ENCODE peak calls at places on chromosomes 13 and 19, in four cellular contexts. R is Peyer's patch, A is fibroblast of lung, C is heart right ventricle. D is an unnamed sample.

GRCh38 chr19:30807263-30807662 is 435.1 kb downstream of the ZNF536 start:
- DNase-seq in R (no peak), A (no peak), C (no peak), D (no peak)

GRCh38 chr19:52520013-52520412 is 7.5 kb upstream of the ZNF808 start:
- DNase-seq in R (no peak), A (no peak), C (no peak), D (no peak)

GRCh38 chr13:70080030-70080429 is 27.6 kb upstream of the ATXN8OS start:
- DNase-seq in R (no peak), A (no peak), C (peak; percentile 12), D (no peak)

GRCh38 chr13:28494861-28495585 is at the start of gene FLT1:
- DNase-seq in R (no peak), A (no peak), C (peak; percentile 79), D (no peak)

GRCh38 chr13:97849305-97849704 is 104.2 kb upstream of the IPO5 start:
- DNase-seq in R (no peak), A (peak; percentile 37), C (no peak), D (no peak)

GRCh38 chr13:34816543-34816942 is 125.5 kb upstream of the NBEA start:
- DNase-seq in R (no peak), A (peak; percentile 1), C (no peak), D (no peak)

GRCh38 chr13:41384749-41385503 is 72.4 kb upstream of the RGCC start:
- DNase-seq in R (no peak), A (peak; percentile 36), C (no peak), D (no peak)

GRCh38 chr13:40664100-40665060 is 2.1 kb downstream of the FOXO1 start:
- DNase-seq in R (peak; percentile 84), A (peak; percentile 38), C (peak; percentile 87), D (no peak)

GRCh38 chr13:108508263-108508662 is 121.1 kb upstream of the MYO16 start:
- DNase-seq in R (no peak), A (peak; percentile 47), C (no peak), D (no peak)

GRCh38 chr13:113077953-113078894 is 27.4 kb upstream of the F7 start:
- DNase-seq in R (no peak), A (no peak), C (no peak), D (no peak)

GRCh38 chr13:97434417-97435296 is 688 bp downstream of the RAP2A start:
- DNase-seq in R (peak; percentile 44), A (no peak), C (peak; percentile 40), D (no peak)

GRCh38 chr13:57633950-57634828 is 2.6 kb downstream of the PCDH17 start:
- DNase-seq in R (no peak), A (no peak), C (peak; percentile 20), D (no peak)

GRCh38 chr13:71866173-71867091 is 572 bp downstream of the DACH1 start:
- DNase-seq in R (no peak), A (peak; percentile 14), C (peak; percentile 31), D (no peak)

GRCh38 chr19:38792250-38793111 is 3.5 kb downstream of the LGALS7B start:
- DNase-seq in R (peak; percentile 44), A (peak; percentile 14), C (peak; percentile 67), D (no peak)

GRCh38 chr19:18850560-18851375 is 19.0 kb downstream of the UPF1 start:
- DNase-seq in R (no peak), A (no peak), C (no peak), D (no peak)

GRCh38 chr13:50192272-50192813 is 177.1 kb downstream of the KCNRG start:
- DNase-seq in R (no peak), A (no peak), C (no peak), D (no peak)

GRCh38 chr19:12603714-12604113 is 6.9 kb downstream of the ZNF490 start:
- DNase-seq in R (peak; percentile 39), A (peak; percentile 66), C (no peak), D (no peak)

GRCh38 chr19:39506944-39507714 is 7.8 kb upstream of the SELENOV start:
- DNase-seq in R (no peak), A (peak; percentile 44), C (no peak), D (peak; percentile 68)

GRCh38 chr19:30122431-30122830 is 180.4 kb downstream of the URI1 start:
- DNase-seq in R (no peak), A (no peak), C (no peak), D (no peak)

GRCh38 chr13:43200736-43201135 is 177.3 kb downstream of the DNAJC15 start:
- DNase-seq in R (no peak), A (no peak), C (no peak), D (no peak)

GRCh38 chr13:26628706-26629105 is 71.2 kb downstream of the WASF3 start:
- DNase-seq in R (no peak), A (peak; percentile 42), C (no peak), D (no peak)

GRCh38 chr13:74367193-74367592 is 233.0 kb upstream of the KLF12 start:
- DNase-seq in R (no peak), A (no peak), C (no peak), D (no peak)

DNA sequence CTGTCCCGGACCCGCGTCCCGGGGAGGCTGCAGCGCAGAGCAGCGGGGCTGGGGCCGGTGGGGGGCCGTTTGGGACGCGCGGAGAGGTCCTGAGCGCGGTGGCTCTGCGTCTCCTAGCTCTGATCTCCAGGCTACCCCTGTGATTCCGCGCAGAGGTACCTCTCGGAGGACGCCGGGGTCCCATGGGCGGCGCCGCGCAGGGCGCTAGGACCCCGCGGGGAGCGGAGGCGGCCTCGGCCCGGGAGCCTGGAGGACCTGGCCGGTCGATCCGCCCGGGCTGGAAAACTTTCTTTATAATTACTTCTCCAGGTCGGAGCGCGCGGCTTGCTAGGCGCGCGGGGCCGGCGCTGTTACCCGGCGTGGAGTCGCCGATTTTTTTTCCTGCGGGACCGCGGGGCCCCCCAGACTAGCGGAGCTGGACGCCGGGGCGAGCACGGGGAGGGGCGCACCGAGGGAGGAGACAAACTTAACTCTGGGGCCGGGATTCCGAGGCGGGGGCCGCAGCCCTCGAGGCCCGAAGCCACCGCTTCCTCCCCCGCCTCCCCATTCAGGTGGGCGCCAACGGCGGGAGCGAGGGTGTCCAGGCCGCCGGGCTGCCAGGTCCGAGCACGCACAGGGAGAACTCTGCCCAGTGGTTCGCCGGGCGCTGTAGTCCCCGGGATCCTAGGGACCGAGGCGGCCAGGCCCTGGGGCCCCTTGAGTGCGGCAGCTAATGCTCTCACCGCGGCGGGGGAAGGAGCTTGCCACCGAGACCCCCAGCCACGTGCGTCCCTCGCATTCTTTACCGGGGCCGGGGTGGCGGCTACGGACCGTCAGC is 848 bp upstream of the CEBPA start:
- DNase-seq in R (no peak), A (peak; percentile 52), C (peak; percentile 58), D (no peak)
- H3K4me1 ChIP-seq in R (peaks cover 21% of the 10 kb centered on the region), A (no peaks in the 10 kb centered on the region), C (peaks cover 22% of the 10 kb centered on the region), D (peaks cover 4% of the 10 kb centered on the region)

GRCh38 chr19:35851213-35852028 is 883 bp downstream of the NPHS1 start:
- DNase-seq in R (no peak), A (no peak), C (no peak), D (no peak)
- H3K4me3 ChIP-seq in R (no peak overlapping the region), A (no peak overlapping the region), C (no peak overlapping the region), D (no peak overlapping the region)

GRCh38 chr19:44740351-44740824 is 8.1 kb upstream of the BCL3 start:
- DNase-seq in R (no peak), A (no peak), C (no peak), D (no peak)

GRCh38 chr19:44741258-44741731 is 7.2 kb upstream of the BCL3 start:
- DNase-seq in R (no peak), A (peak; percentile 57), C (no peak), D (no peak)

GRCh38 chr19:44738161-44738535 is 10.4 kb upstream of the BCL3 start:
- DNase-seq in R (no peak), A (no peak), C (no peak), D (no peak)

GRCh38 chr19:44737238-44738160 is 11.0 kb upstream of the BCL3 start:
- DNase-seq in R (no peak), A (no peak), C (no peak), D (no peak)

GRCh38 chr19:44738603-44739585 is 9.6 kb upstream of the BCL3 start:
- DNase-seq in R (no peak), A (no peak), C (no peak), D (no peak)
- H3K4me1 ChIP-seq in R (peaks cover 51% of the 10 kb centered on the region), A (peaks cover 7% of the 10 kb centered on the region), C (peaks cover 37% of the 10 kb centered on the region), D (peaks cover 3% of the 10 kb centered on the region)

GRCh38 chr19:10538204-10538603 is 5.5 kb upstream of the ATG4D start:
- DNase-seq in R (no peak), A (no peak), C (no peak), D (no peak)
- H3K4me3 ChIP-seq in R (no peak overlapping the region), A (no peak overlapping the region), C (no peak overlapping the region), D (no peak overlapping the region)

GRCh38 chr19:5690955-5691204 is 785 bp downstream of the RPL36 start:
- DNase-seq in R (no peak), A (no peak), C (no peak), D (no peak)

GRCh38 chr19:5691205-5691929 is 1.3 kb downstream of the RPL36 start:
- DNase-seq in R (peak; percentile 46), A (peak; percentile 73), C (peak; percentile 70), D (no peak)

GRCh38 chr19:5692785-5693194 is 2.7 kb downstream of the RPL36 start:
- DNase-seq in R (no peak), A (no peak), C (no peak), D (no peak)

GRCh38 chr19:5691930-5692784 is 2.1 kb downstream of the RPL36 start:
- DNase-seq in R (no peak), A (no peak), C (peak; percentile 26), D (no peak)

DNA sequence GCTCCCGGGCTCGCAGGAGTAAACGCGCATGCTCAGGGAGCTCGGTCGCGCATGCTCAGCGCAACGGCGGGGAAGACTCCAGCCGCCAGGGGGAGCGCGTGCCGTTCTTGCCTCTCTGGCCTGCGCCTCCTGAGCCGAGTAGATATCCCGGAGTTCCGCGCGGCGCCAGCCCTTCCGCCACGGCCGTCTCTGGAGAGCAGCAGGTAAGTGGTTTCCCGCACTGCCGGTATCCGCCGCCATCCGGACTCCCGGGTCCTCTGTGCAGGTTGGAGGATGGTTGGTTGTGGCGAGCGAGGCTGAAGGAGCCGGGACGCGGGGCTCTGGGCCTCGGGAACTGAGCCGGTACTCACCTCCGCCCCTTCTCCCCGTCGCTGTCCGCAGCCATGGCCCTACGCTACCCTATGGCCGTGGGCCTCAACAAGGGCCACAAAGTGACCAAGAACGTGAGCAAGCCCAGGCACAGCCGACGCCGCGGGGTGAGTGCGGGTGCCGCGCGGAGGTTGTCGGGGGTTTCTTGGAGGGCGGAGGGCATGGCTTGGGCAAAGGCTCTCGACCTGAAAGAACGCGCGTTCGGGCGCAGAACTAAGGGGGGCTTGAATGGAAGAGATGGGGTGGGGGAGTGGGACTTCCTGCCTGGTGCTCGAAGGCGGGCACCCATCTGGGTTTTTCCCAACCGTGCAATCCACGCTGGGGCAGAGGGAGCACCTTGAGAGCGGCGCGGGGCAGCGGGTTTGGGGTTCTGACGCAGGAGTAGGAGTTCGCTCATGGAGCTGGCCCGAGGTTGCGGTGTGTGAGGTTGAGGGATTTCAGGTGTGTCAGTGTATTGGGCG is at the start of gene RPL36:
- DNase-seq in R (peak; percentile 96), A (peak; percentile 96), C (peak; percentile 99), D (peak; percentile 95)
- H3K4me1 ChIP-seq in R (peaks cover 28% of the 10 kb centered on the region), A (peaks cover 2% of the 10 kb centered on the region), C (peaks cover 41% of the 10 kb centered on the region), D (no peaks in the 10 kb centered on the region)

GRCh38 chr19:11094520-11094894 is 5.2 kb downstream of the LDLR start:
- DNase-seq in R (no peak), A (no peak), C (no peak), D (no peak)
- H3K4me3 ChIP-seq in R (no peak overlapping the region), A (no peak overlapping the region), C (no peak overlapping the region), D (no peak overlapping the region)